ENCODE peak calls at places on chromosomes 4 and X, in seven cellular contexts. H, U, C, B, I, L and P are unnamed samples.

GRCh38 chr4:57156242-57156990 is 46.2 kb upstream of the IGFBP7 start:
- DNase-seq in H (no peak), U (no peak), C (no peak), B (no peak), I (no peak), L (no peak), P (no peak)

GRCh38 chr4:15250021-15250441 is 177.8 kb upstream of the C1QTNF7 start:
- DNase-seq in H (peak; percentile 48), U (no peak), C (no peak), B (no peak), I (no peak), L (no peak), P (no peak)

GRCh38 chr4:75985116-75985515 is 5.6 kb downstream of the SDAD1 start:
- DNase-seq in H (no peak), U (no peak), C (no peak), B (no peak), I (no peak), L (no peak), P (peak; percentile 47)

GRCh38 chr4:88527787-88528186 is 4.2 kb upstream of the PYURF start:
- DNase-seq in H (no peak), U (no peak), C (no peak), B (no peak), I (no peak), L (no peak), P (no peak)

GRCh38 chrX:19677121-19677520 is 161.8 kb upstream of the MAP3K15 start:
- DNase-seq in H (no peak), U (no peak), C (no peak), B (no peak), I (no peak), L (no peak), P (no peak)

GRCh38 chr4:84324850-84325249 is 174.2 kb downstream of the NKX6-1 start:
- DNase-seq in H (no peak), U (no peak), C (no peak), B (no peak), I (no peak), L (no peak), P (no peak)

GRCh38 chr4:154590329-154591006 is at the start of gene FGA:
- DNase-seq in H (no peak), U (no peak), C (no peak), B (no peak), I (no peak), L (no peak), P (no peak)

GRCh38 chr4:111717916-111718315 is 427.3 kb upstream of the FAM241A start:
- DNase-seq in H (no peak), U (peak; percentile 27), C (no peak), B (no peak), I (peak; percentile 5), L (no peak), P (no peak)

GRCh38 chr4:1310796-1311715 is 21.4 kb downstream of the MAEA start:
- DNase-seq in H (peak; percentile 33), U (no peak), C (no peak), B (no peak), I (no peak), L (peak; percentile 19), P (no peak)

GRCh38 chr4:56217383-56217890 is 169.9 kb downstream of the AASDH start:
- DNase-seq in H (no peak), U (no peak), C (no peak), B (no peak), I (no peak), L (no peak), P (no peak)

GRCh38 chrX:95056901-95057300 is 1382.9 kb downstream of the FAM133A start:
- DNase-seq in H (no peak), U (no peak), C (no peak), B (no peak), I (no peak), L (no peak), P (no peak)

DNA sequence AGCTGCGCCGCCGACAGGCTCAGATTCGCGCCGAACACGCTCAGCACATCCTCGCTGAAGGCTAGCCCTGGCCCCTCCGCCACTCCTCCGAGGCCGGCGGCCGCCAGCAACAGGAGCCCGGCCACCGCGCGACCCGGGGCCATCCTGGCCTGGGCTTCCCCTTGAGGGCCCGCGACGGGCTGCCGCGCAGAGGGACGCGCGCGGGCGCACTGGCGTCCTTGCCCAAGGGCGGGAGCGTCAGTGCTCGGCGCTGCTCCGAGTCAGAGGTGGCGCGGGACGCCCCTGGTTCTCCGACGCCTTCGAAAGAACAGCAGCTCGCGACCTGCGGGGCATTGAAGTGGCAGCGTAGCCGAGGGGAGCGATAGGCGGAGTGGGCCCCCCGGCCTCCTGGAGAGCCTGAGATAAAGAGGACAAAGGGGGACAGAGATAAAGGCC is 745 bp downstream of the SLC39A8 start:
- DNase-seq in H (peak; percentile 57), U (peak; percentile 48), C (no peak), B (peak; percentile 33), I (peak; percentile 28), L (peak; percentile 87), P (peak; percentile 29)
- TF ChIP-seq POLR2A in H (no peak), U (peak; percentile 28), C (peak; percentile 84), B (no peak), I (no peak), L (peak; percentile 88), P (peak; percentile 36)

GRCh38 chr4:83112239-83112638 is 2.3 kb downstream of the PLAC8 start:
- DNase-seq in H (no peak), U (no peak), C (no peak), B (no peak), I (no peak), L (no peak), P (no peak)

GRCh38 chr4:83109480-83110221 is 4.9 kb downstream of the PLAC8 start:
- DNase-seq in H (no peak), U (peak; percentile 18), C (peak; percentile 30), B (no peak), I (peak; percentile 18), L (peak; percentile 50), P (no peak)

GRCh38 chr4:83110970-83111369 is 3.6 kb downstream of the PLAC8 start:
- DNase-seq in H (no peak), U (no peak), C (no peak), B (no peak), I (no peak), L (no peak), P (no peak)

GRCh38 chr4:83108101-83108861 is 6.2 kb downstream of the PLAC8 start:
- DNase-seq in H (no peak), U (no peak), C (no peak), B (no peak), I (no peak), L (no peak), P (no peak)

DNA sequence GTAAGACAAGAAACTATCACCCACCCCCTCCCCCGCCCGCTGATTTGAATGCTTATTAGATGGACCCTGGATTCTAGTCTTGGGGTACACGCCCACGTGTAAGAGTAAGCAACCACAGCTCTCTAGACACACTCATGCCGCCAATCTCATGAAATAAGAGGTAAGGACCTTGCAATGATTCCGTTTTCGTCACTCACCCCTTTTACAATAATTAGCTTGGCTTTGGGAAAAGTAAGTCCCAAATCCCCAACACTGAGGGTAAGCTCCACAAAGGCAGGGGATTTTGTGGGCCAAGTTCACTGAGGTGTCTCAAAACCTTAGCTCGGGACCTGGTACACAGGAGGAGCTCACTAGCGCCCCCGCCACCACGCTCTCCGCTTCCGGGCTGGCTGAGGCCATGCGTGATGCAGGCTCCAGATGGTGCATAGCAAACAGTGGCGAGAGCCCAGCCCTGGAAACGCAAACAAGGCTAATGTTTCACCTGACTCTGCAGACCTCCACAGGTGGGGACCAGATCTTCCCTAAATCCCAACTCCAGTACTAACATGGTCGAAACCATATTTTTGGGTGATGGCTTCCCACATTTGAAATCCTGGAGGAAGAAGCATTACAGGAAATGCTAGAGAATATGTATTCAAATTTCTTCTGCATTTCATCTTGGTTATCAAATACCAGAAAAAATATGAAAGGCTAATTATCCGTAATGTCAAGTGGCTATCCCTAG is 4.1 kb downstream of the PLAC8 start:
- DNase-seq in H (peak; percentile 84), U (peak; percentile 78), C (peak; percentile 88), B (peak; percentile 75), I (peak; percentile 87), L (peak; percentile 92), P (peak; percentile 23)
- TF ChIP-seq POLR2A in H (no peak), U (no peak), C (no peak), B (no peak), I (no peak), L (no peak), P (no peak)

GRCh38 chrX:46545111-46546005 is at the start of gene ZNF674:
- DNase-seq in H (peak; percentile 94), U (peak; percentile 91), C (peak; percentile 91), B (peak; percentile 88), I (peak; percentile 86), L (peak; percentile 94), P (peak; percentile 29)
- TF ChIP-seq POLR2A in H (no peak), U (peak; percentile 64), C (peak; percentile 27), B (no peak), I (peak; percentile 61), L (peak; percentile 59), P (peak; percentile 83)

DNA sequence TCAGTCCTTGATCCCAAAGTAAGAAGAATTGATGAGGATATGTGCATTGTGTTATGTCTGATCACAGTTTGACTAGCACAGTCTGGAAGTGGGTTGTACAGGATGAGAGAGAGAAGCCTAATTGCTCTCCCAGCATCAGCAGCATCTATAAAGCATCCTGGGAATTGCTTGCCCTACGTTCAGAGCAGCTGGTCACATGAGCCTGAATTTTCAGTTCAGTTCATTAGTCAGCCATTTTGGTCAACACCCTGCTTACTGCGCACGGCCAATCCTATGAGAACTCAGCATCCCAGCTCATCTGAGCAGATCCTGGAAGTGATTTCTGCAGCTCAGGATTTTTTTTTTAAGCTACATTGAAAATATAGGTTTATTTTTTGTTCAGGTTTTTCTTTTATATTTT is at the start of gene RUFY3:
- DNase-seq in H (peak; percentile 38), U (peak; percentile 48), C (no peak), B (peak; percentile 46), I (no peak), L (no peak), P (peak; percentile 42)
- TF ChIP-seq POLR2A in H (no peak), U (no peak), C (no peak), B (no peak), I (no peak), L (no peak), P (peak; percentile 40)

DNA sequence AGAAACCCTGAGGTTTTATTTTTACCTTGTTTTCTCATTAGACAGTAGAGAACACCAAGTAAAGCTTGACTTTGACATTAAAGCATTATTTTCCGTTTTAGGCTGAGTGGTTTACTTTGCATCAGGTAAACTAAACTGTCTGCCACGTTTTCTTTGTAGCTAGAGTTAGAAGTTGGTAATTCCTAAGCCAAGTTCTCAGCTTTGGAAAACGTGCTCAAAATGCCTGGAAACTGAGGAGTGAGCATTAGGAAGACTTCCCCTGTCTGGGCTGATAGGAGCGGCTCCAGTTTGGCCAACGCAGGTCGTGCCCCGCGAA is 815 bp downstream of the PDLIM3 start:
- DNase-seq in H (no peak), U (no peak), C (no peak), B (no peak), I (no peak), L (no peak), P (no peak)
- TF ChIP-seq POLR2A in H (no peak), U (no peak), C (no peak), B (no peak), I (no peak), L (no peak), P (no peak)

GRCh38 chr4:69831646-69832325 is 28.2 kb downstream of the SULT1E1 start:
- DNase-seq in H (peak; percentile 31), U (no peak), C (no peak), B (no peak), I (no peak), L (peak; percentile 25), P (no peak)
- TF ChIP-seq POLR2A in H (no peak), U (no peak), C (no peak), B (no peak), I (no peak), L (no peak), P (no peak)